ENCODE peak calls at places on chromosome 13, in eight cellular contexts. O is CD8-positive, alpha-beta memory T cell; W is progenitor cell of endocrine pancreas; T is stimulated activated CD8-positive, alpha-beta memory T cell treated with anti-CD3 and anti-CD28 coated beads, Interleukin-7, amount 100 ng/mL, for 1 hour; X is astrocyte of the spinal cord; D is thoracic aorta; Z is activated T-cell treated with anti-CD3 and anti-CD28 coated beads, Interleukin-2, amount 50 U/mL, for 72 hours; P is effector CD4-positive, alpha-beta T cell. L is an unnamed sample.

GRCh38 chr13:113411216-113412023 is 41.9 kb downstream of the ADPRHL1 start:
- DNase-seq in W (no peak), Z (no peak), T (no peak), X (peak), P (no peak), D (peak), O (no peak), L (no peak)

GRCh38 chr13:112248909-112249592 is 127.1 kb upstream of the SPACA7 start:
- DNase-seq in O (no peak), T (no peak), W (no peak), D (no peak), Z (no peak), P (no peak), X (no peak), L (no peak)

GRCh38 chr13:27359203-27359821 is 65.1 kb upstream of the GTF3A start:
- DNase-seq in T (peak), P (peak), O (peak), X (peak), D (no peak), W (peak), Z (peak), L (peak)

GRCh38 chr13:99960663-99961440 is 10.7 kb downstream of the ZIC5 start:
- DNase-seq in Z (no peak), X (no peak), O (no peak), W (no peak), P (no peak), T (no peak), D (no peak), L (no peak)

GRCh38 chr13:42696191-42696590 is 85.2 kb upstream of the FAM216B start:
- DNase-seq in W (no peak), X (peak), O (no peak), D (no peak), P (no peak), Z (no peak), T (no peak), L (no peak)

GRCh38 chr13:112690242-112690943 is 555 bp downstream of the ATP11A start:
- DNase-seq in X (peak), O (no peak), Z (peak), P (no peak), T (no peak), D (no peak), W (peak), L (no peak)

GRCh38 chr13:112464720-112465119 is 88.6 kb downstream of the SPACA7 start:
- DNase-seq in D (no peak), P (no peak), O (no peak), W (no peak), Z (no peak), T (no peak), X (no peak), L (no peak)

GRCh38 chr13:21018220-21018619 is 43.2 kb downstream of the LATS2 start:
- DNase-seq in O (no peak), D (no peak), Z (no peak), T (no peak), W (no peak), P (no peak), X (no peak), L (no peak)

GRCh38 chr13:109547942-109548860 is 238.2 kb downstream of the IRS2 start:
- DNase-seq in Z (no peak), P (no peak), D (no peak), X (no peak), T (no peak), W (no peak), O (no peak), L (no peak)

GRCh38 chr13:24033527-24034302 is 126.8 kb upstream of the SPATA13 start:
- DNase-seq in D (no peak), P (no peak), O (no peak), Z (no peak), T (no peak), W (no peak), X (peak), L (no peak)

GRCh38 chr13:24680258-24680920 is at the start of gene ATP12A:
- DNase-seq in D (no peak), T (no peak), W (peak), O (peak), X (no peak), P (peak), Z (peak), L (no peak)

GRCh38 chr13:64723735-64724134 is 2506.4 kb downstream of the PCDH9 start:
- DNase-seq in O (no peak), X (peak), T (no peak), P (no peak), W (no peak), Z (no peak), D (no peak), L (no peak)

GRCh38 chr13:75554981-75555380 is 5.4 kb downstream of the UCHL3 start:
- DNase-seq in D (no peak), T (no peak), Z (peak), W (no peak), O (no peak), X (no peak), P (no peak), L (no peak)

GRCh38 chr13:38618336-38618735 is 68.5 kb upstream of the FREM2 start:
- DNase-seq in O (no peak), P (no peak), X (no peak), W (no peak), D (no peak), T (no peak), Z (no peak), L (no peak)

GRCh38 chr13:44281252-44282000 is 92.2 kb upstream of the SERP2 start:
- DNase-seq in X (no peak), O (no peak), T (no peak), W (no peak), D (no peak), P (no peak), Z (no peak), L (no peak)

GRCh38 chr13:96766311-96766710 is 228.0 kb downstream of the OXGR1 start:
- DNase-seq in Z (no peak), P (no peak), D (no peak), O (no peak), X (no peak), W (no peak), T (no peak), L (no peak)

GRCh38 chr13:71968025-71968424 is 101.0 kb upstream of the DACH1 start:
- DNase-seq in T (no peak), D (no peak), X (peak), O (no peak), W (no peak), Z (no peak), P (no peak), L (no peak)

GRCh38 chr13:36840718-36841250 is 21.8 kb downstream of the RFXAP start:
- DNase-seq in P (no peak), O (no peak), W (no peak), Z (no peak), D (no peak), X (no peak), T (no peak), L (no peak)

GRCh38 chr13:37209621-37210020 is 104.2 kb upstream of the CSNK1A1L start:
- DNase-seq in O (no peak), X (no peak), D (no peak), Z (no peak), W (no peak), P (no peak), T (no peak), L (no peak)

GRCh38 chr13:106484084-106484754 is 51.2 kb downstream of the EFNB2 start:
- DNase-seq in D (no peak), T (no peak), W (no peak), Z (no peak), P (no peak), O (no peak), X (no peak), L (no peak)

GRCh38 chr13:98798849-98799645 is 46.6 kb upstream of the SLC15A1 start:
- DNase-seq in X (peak), D (no peak), O (no peak), T (no peak), W (no peak), Z (no peak), P (no peak), L (no peak)

GRCh38 chr13:28744091-28744536 is 25.3 kb upstream of the SLC46A3 start:
- DNase-seq in T (no peak), Z (no peak), O (no peak), P (no peak), X (peak), W (no peak), D (no peak), L (no peak)

GRCh38 chr13:44474122-44474910 is 100.7 kb downstream of the SERP2 start:
- DNase-seq in O (no peak), W (no peak), X (peak), P (no peak), T (no peak), Z (no peak), D (no peak), L (no peak)

GRCh38 chr13:32587014-32587773 is 942 bp downstream of the PDS5B start:
- DNase-seq in Z (peak), P (peak), W (peak), O (peak), X (peak), T (peak), D (peak), L (peak)

GRCh38 chr13:110638253-110638652 is 22.9 kb downstream of the NAXD start:
- DNase-seq in P (no peak), X (no peak), D (no peak), O (no peak), T (no peak), W (no peak), Z (no peak), L (no peak)

GRCh38 chr13:74683411-74683810 is 549.2 kb upstream of the KLF12 start:
- DNase-seq in O (no peak), X (no peak), T (no peak), P (no peak), Z (no peak), D (no peak), W (no peak), L (no peak)

GRCh38 chr13:67230774-67231480 is 791 bp upstream of the PCDH9 start:
- DNase-seq in X (peak), P (no peak), T (no peak), O (peak), D (no peak), W (peak), Z (peak), L (peak)

GRCh38 chr13:77503398-77503797 is 32.1 kb upstream of the SCEL start:
- DNase-seq in X (no peak), O (no peak), Z (no peak), T (no peak), W (no peak), P (no peak), D (no peak), L (no peak)

GRCh38 chr13:80359459-80360297 is 18.8 kb upstream of the SPRY2 start:
- DNase-seq in T (no peak), X (no peak), W (no peak), Z (no peak), P (no peak), O (no peak), D (no peak), L (no peak)

GRCh38 chr13:101916108-101916757 is 463.8 kb downstream of the ITGBL1 start:
- DNase-seq in T (no peak), O (no peak), W (no peak), D (no peak), Z (no peak), X (peak), P (no peak), L (no peak)

GRCh38 chr13:61777281-61777680 is 361.6 kb upstream of the PCDH20 start:
- DNase-seq in P (no peak), W (no peak), D (no peak), T (no peak), X (peak), Z (no peak), O (no peak), L (no peak)

GRCh38 chr13:21053231-21053630 is 8.2 kb downstream of the LATS2 start:
- DNase-seq in T (no peak), D (no peak), P (no peak), O (no peak), Z (no peak), X (no peak), W (no peak), L (no peak)

GRCh38 chr13:22703601-22704209 is 477.1 kb upstream of the SGCG start:
- DNase-seq in P (no peak), W (no peak), D (no peak), Z (no peak), O (no peak), X (no peak), T (no peak), L (no peak)

GRCh38 chr13:70448820-70449219 is 340.6 kb upstream of the KLHL1 start:
- DNase-seq in O (no peak), W (no peak), Z (no peak), X (no peak), D (no peak), T (no peak), P (no peak), L (no peak)

GRCh38 chr13:22086593-22086992 is 415.7 kb downstream of the FGF9 start:
- DNase-seq in P (no peak), Z (no peak), O (no peak), D (no peak), T (no peak), X (no peak), W (no peak), L (no peak)

GRCh38 chr13:27822873-27823311 is 30.6 kb downstream of the GSX1 start:
- DNase-seq in D (no peak), W (no peak), Z (no peak), X (peak), P (no peak), T (no peak), O (no peak), L (no peak)

GRCh38 chr13:109812375-109812774 is 26.0 kb upstream of the IRS2 start:
- DNase-seq in X (no peak), Z (no peak), W (no peak), O (no peak), P (no peak), T (no peak), D (no peak), L (no peak)

GRCh38 chr13:100887729-100888151 is 213.1 kb upstream of the TMTC4 start:
- DNase-seq in W (no peak), T (no peak), X (peak), P (no peak), Z (no peak), O (no peak), D (no peak), L (no peak)